ENCODE peak calls at places on chromosome 3, in six cellular contexts. M is uterus, A is adrenal gland, N is body of pancreas, P is stomach, V is breast epithelium. J is an unnamed sample.

GRCh38 chr3:53726654-53727053 is 119.6 kb downstream of the CHDH start:
- DNase-seq in P (no peak), A (no peak), V (no peak), N (no peak), M (no peak), J (no peak)

GRCh38 chr3:105495021-105495420 is 128.3 kb downstream of the ALCAM start:
- DNase-seq in P (no peak), V (no peak), A (no peak), M (no peak), N (no peak), J (no peak)

GRCh38 chr3:63228677-63229076 is 49.4 kb upstream of the SYNPR start:
- DNase-seq in V (no peak), P (no peak), M (no peak), A (peak; percentile 27), N (peak; percentile 42), J (no peak)

GRCh38 chr3:52313774-52314188 is 2.3 kb upstream of the DNAH1 start:
- DNase-seq in M (no peak), P (no peak), V (no peak), A (peak; percentile 57), N (peak; percentile 54), J (no peak)

GRCh38 chr3:183490211-183490601 is 61.8 kb upstream of the MCF2L2 start:
- DNase-seq in V (no peak), P (no peak), N (no peak), M (no peak), A (peak; percentile 0), J (no peak)

GRCh38 chr3:170108955-170109354 is 71.2 kb downstream of the GPR160 start:
- DNase-seq in V (no peak), N (no peak), M (no peak), A (no peak), P (no peak), J (no peak)

GRCh38 chr3:14847613-14848541 is 29.1 kb downstream of the FGD5 start:
- DNase-seq in A (no peak), V (no peak), P (peak; percentile 59), M (peak; percentile 39), N (peak; percentile 29), J (peak; percentile 41)

GRCh38 chr3:113212845-113213375 is 1.6 kb downstream of the BOC start:
- DNase-seq in P (no peak), N (no peak), A (no peak), V (no peak), M (no peak), J (no peak)

GRCh38 chr3:141105828-141106628 is 54.9 kb downstream of the SPSB4 start:
- DNase-seq in M (peak; percentile 84), A (peak; percentile 89), N (peak; percentile 88), P (peak; percentile 79), V (no peak), J (peak; percentile 97)

GRCh38 chr3:159860727-159861126 is 127.9 kb upstream of the IL12A start:
- DNase-seq in P (no peak), N (no peak), M (no peak), A (no peak), V (no peak), J (no peak)

GRCh38 chr3:74639681-74640080 is 25.2 kb upstream of the CNTN3 start:
- DNase-seq in A (no peak), P (no peak), V (no peak), M (no peak), N (no peak), J (no peak)

GRCh38 chr3:168951884-168952283 is 711.6 kb downstream of the MECOM start:
- DNase-seq in P (no peak), N (no peak), M (no peak), A (no peak), V (no peak), J (no peak)

GRCh38 chr3:72625616-72626337 is 222.5 kb downstream of the SHQ1 start:
- DNase-seq in N (no peak), A (peak; percentile 22), V (no peak), M (no peak), P (no peak), J (no peak)

GRCh38 chr3:127011270-127011992 is 28.5 kb downstream of the PLXNA1 start:
- DNase-seq in M (no peak), A (no peak), V (no peak), P (no peak), N (peak; percentile 36), J (peak; percentile 16)

GRCh38 chr3:171222995-171223394 is 196.5 kb upstream of the SLC2A2 start:
- DNase-seq in M (no peak), V (no peak), N (no peak), P (no peak), A (no peak), J (no peak)

GRCh38 chr3:52490938-52491526 is 4.1 kb upstream of the STAB1 start:
- DNase-seq in V (no peak), P (no peak), N (peak; percentile 65), A (peak; percentile 61), M (peak; percentile 44), J (no peak)

GRCh38 chr3:103889675-103890074 is 1454.9 kb downstream of the ZPLD1 start:
- DNase-seq in N (no peak), M (no peak), A (no peak), P (no peak), V (no peak), J (no peak)

GRCh38 chr3:48084929-48085328 is 68.7 kb upstream of the MAP4 start:
- DNase-seq in P (no peak), N (no peak), M (no peak), V (no peak), A (no peak), J (no peak)

GRCh38 chr3:119098620-119099222 is 47.2 kb upstream of the TEX55 start:
- DNase-seq in N (peak; percentile 25), A (no peak), P (no peak), M (no peak), V (no peak), J (peak; percentile 41)

GRCh38 chr3:10651506-10651905 is 146.1 kb upstream of the ATP2B2 start:
- DNase-seq in A (no peak), M (no peak), N (no peak), V (no peak), P (no peak), J (no peak)

GRCh38 chr3:177037241-177037640 is 160.0 kb downstream of the TBL1XR1 start:
- DNase-seq in P (no peak), A (no peak), N (no peak), M (no peak), V (no peak), J (no peak)

GRCh38 chr3:27637346-27638000 is 84.7 kb downstream of the EOMES start:
- DNase-seq in N (peak; percentile 46), V (no peak), A (no peak), P (no peak), M (no peak), J (no peak)

GRCh38 chr3:100402150-100402706 is 889 bp downstream of the LNP1 start:
- DNase-seq in N (no peak), V (no peak), A (no peak), P (no peak), M (no peak), J (no peak)

GRCh38 chr3:9435320-9435719 is 37.9 kb downstream of the SETD5 start:
- DNase-seq in A (no peak), P (no peak), M (no peak), N (no peak), V (no peak), J (no peak)

GRCh38 chr3:7447197-7447769 is 586.4 kb downstream of the GRM7 start:
- DNase-seq in V (no peak), M (no peak), N (no peak), P (no peak), A (no peak), J (no peak)

GRCh38 chr3:197298341-197298857 is at the start of gene DLG1:
- DNase-seq in V (peak; percentile 90), M (peak; percentile 88), P (peak; percentile 95), A (peak; percentile 93), N (peak; percentile 92), J (peak; percentile 71)

GRCh38 chr3:197298858-197299854 is 744 bp upstream of the DLG1 start:
- DNase-seq in V (peak; percentile 56), N (peak; percentile 59), P (peak; percentile 75), A (peak; percentile 43), M (peak; percentile 21), J (no peak)

GRCh38 chr3:197295871-197296270 is 2.5 kb downstream of the DLG1 start:
- DNase-seq in P (no peak), V (no peak), N (no peak), M (no peak), A (no peak), J (no peak)

GRCh38 chr3:197297476-197298340 is 704 bp downstream of the DLG1 start:
- DNase-seq in P (peak; percentile 91), V (peak; percentile 86), M (peak; percentile 82), A (peak; percentile 89), N (peak; percentile 87), J (peak; percentile 73)

DNA sequence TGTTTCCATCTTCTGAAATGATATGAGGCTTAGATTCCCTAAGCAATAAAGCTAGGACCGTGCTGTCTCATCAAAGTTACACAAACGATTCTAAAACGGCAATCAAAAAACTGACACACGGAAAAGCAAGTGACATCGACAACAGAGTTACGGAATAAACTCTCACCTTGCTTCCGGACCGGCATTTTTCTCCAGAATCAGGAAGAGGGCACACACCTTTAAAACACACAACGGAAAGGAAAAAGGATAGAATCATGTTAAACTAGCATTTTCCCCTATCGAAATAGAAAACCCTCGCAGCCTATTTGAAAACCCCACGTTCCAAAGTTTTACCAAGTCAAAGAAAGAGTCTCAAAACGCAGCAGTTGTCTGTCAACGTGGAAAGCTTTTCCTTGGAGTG is 1.4 kb downstream of the DLG1 start:
- DNase-seq in P (no peak), M (no peak), A (no peak), N (no peak), V (no peak), J (no peak)
- TF ChIP-seq POLR2A in P (no peak), M (no peak), A (no peak), N (no peak), V (no peak), J (no peak)

GRCh38 chr3:186806173-186807055 is at the start of gene RFC4:
- DNase-seq in V (peak; percentile 88), M (peak; percentile 85), N (peak; percentile 84), P (peak; percentile 91), A (peak; percentile 87), J (peak; percentile 74)
- TF ChIP-seq POLR2A in V (peak; percentile 45), M (no peak), N (peak; percentile 72), P (no peak), A (no peak), J (no peak)

GRCh38 chr3:12663311-12663935 is 494 bp downstream of the RAF1 start:
- DNase-seq in N (peak; percentile 69), V (peak; percentile 55), M (peak; percentile 47), A (peak; percentile 60), P (peak; percentile 48), J (no peak)
- TF ChIP-seq POLR2A in N (no peak), V (no peak), M (no peak), A (no peak), P (no peak), J (no peak)

GRCh38 chr3:114622001-114622400 is 328.2 kb downstream of the TIGIT start:
- DNase-seq in M (no peak), P (no peak), A (no peak), V (no peak), N (no peak), J (no peak)

GRCh38 chr3:114623420-114624046 is 329.7 kb downstream of the TIGIT start:
- DNase-seq in M (no peak), P (no peak), N (no peak), V (no peak), A (no peak), J (no peak)

GRCh38 chr3:114626751-114627150 is 332.9 kb downstream of the TIGIT start:
- DNase-seq in M (no peak), V (no peak), P (no peak), A (no peak), N (no peak), J (no peak)

GRCh38 chr3:114624047-114624445 is 330.2 kb downstream of the TIGIT start:
- DNase-seq in P (no peak), M (peak; percentile 73), N (peak; percentile 47), A (peak; percentile 55), V (no peak), J (peak; percentile 33)

GRCh38 chr3:114624676-114625181 is 330.9 kb downstream of the TIGIT start:
- DNase-seq in P (peak; percentile 65), V (peak; percentile 71), A (peak; percentile 96), M (peak; percentile 96), N (peak; percentile 90), J (peak; percentile 95)
- TF ChIP-seq POLR2A in P (no peak), V (no peak), A (peak; percentile 83), M (peak; percentile 59), N (peak; percentile 40), J (peak; percentile 71)

J was measured in tibial nerve.